ENCODE peak calls at places on chromosomes 3 and 15, in five cellular contexts. D is stimulated activated CD4-positive, alpha-beta T cell treated with anti-CD3 and anti-CD28 coated beads, TNF-alpha, amount 100 ng/mL, for 4 hours; A is AG09309; R is GOT3; M is AG08396. I is an unnamed sample.

GRCh38 chr3:165549665-165550064 is 287.6 kb downstream of the BCHE start:
- DNase-seq in D (no peak), A (no peak), R (no peak), M (no peak), I (no peak)

GRCh38 chr3:101984356-101984755 is 135.0 kb downstream of the NFKBIZ start:
- DNase-seq in A (no peak), R (no peak), D (no peak), M (no peak), I (no peak)

GRCh38 chr3:180762866-180763265 is 83.6 kb upstream of the CCDC39 start:
- DNase-seq in A (no peak), D (no peak), R (no peak), M (no peak), I (peak; percentile 65)

GRCh38 chr3:55476515-55476914 is 10.6 kb downstream of the WNT5A start:
- DNase-seq in D (no peak), M (peak; percentile 90), A (peak; percentile 73), R (no peak), I (peak; percentile 77)

GRCh38 chr3:53493997-53494791 is at the start of gene CACNA1D:
- DNase-seq in A (no peak), D (no peak), R (no peak), M (peak; percentile 53), I (peak; percentile 22)

GRCh38 chr15:77846360-77846759 is 213.6 kb upstream of the LINGO1 start:
- DNase-seq in D (no peak), A (no peak), M (no peak), R (no peak), I (no peak)

GRCh38 chr15:59349715-59350420 is 22.8 kb downstream of the MYO1E start:
- DNase-seq in M (peak; percentile 82), D (no peak), A (peak; percentile 71), R (no peak), I (peak; percentile 70)

GRCh38 chr3:34868935-34869334 is 770.4 kb upstream of the ARPP21 start:
- DNase-seq in M (no peak), A (no peak), R (no peak), D (no peak), I (no peak)

GRCh38 chr3:149134560-149134959 is 5.1 kb downstream of the HPS3 start:
- DNase-seq in D (no peak), R (no peak), M (no peak), A (no peak), I (no peak)

GRCh38 chr3:143366672-143367071 is 247.1 kb downstream of the CHST2 start:
- DNase-seq in D (no peak), A (no peak), M (no peak), R (no peak), I (no peak)

GRCh38 chr3:37174532-37175126 is at the start of gene LRRFIP2:
- DNase-seq in A (no peak), M (peak; percentile 50), D (no peak), R (no peak), I (no peak)

GRCh38 chr15:33807665-33808064 is 160.6 kb upstream of the CHRM5 start:
- DNase-seq in M (no peak), D (no peak), A (no peak), R (no peak), I (no peak)

GRCh38 chr3:187012609-187013051 is 82.3 kb downstream of the ST6GAL1 start:
- DNase-seq in D (peak; percentile 31), A (no peak), M (no peak), R (no peak), I (no peak)

GRCh38 chr3:30617069-30617468 is 10.7 kb downstream of the TGFBR2 start:
- DNase-seq in R (no peak), A (no peak), M (no peak), D (no peak), I (no peak)

GRCh38 chr3:42659451-42660130 is 6.1 kb downstream of the ZBTB47 start:
- DNase-seq in D (no peak), A (no peak), R (no peak), M (peak; percentile 12), I (no peak)

GRCh38 chr3:194773666-194774455 is 88.2 kb downstream of the FAM43A start:
- DNase-seq in R (no peak), M (no peak), A (peak; percentile 56), D (no peak), I (no peak)

GRCh38 chr3:83092521-83093221 is 1331.2 kb upstream of the GBE1 start:
- DNase-seq in M (no peak), R (no peak), A (no peak), D (no peak), I (no peak)

GRCh38 chr15:31083394-31083790 is 18.1 kb downstream of the TRPM1 start:
- DNase-seq in A (no peak), R (no peak), M (no peak), D (no peak), I (no peak)